ENCODE peak calls at places on chromosomes 3 and 15, in four cellular contexts. J is GM20000, I is fibroblast of the aortic adventitia, Y is tibial nerve. Q is an unnamed sample.

GRCh38 chr15:74235962-74236361 is at the start of gene CCDC33:
- DNase-seq in Y (no peak), J (peak), I (no peak), Q (no peak)

GRCh38 chr3:195580733-195581443 is 2.9 kb downstream of the APOD start:
- DNase-seq in Y (no peak), J (no peak), I (peak), Q (peak)

GRCh38 chr3:125141596-125142417 is 70.7 kb downstream of the SLC12A8 start:
- DNase-seq in I (no peak), Y (no peak), J (peak), Q (peak)

GRCh38 chr3:55780913-55781312 is 293.8 kb upstream of the WNT5A start:
- DNase-seq in I (no peak), J (no peak), Y (no peak), Q (no peak)

GRCh38 chr3:143973352-143974021 is 1.9 kb downstream of the DIPK2A start:
- DNase-seq in J (peak), Y (peak), I (peak), Q (peak)

GRCh38 chr15:29616512-29616911 is 205.8 kb downstream of the TJP1 start:
- DNase-seq in Y (no peak), I (no peak), J (no peak), Q (no peak)

GRCh38 chr15:90106522-90107117 is 4.4 kb upstream of the IDH2 start:
- DNase-seq in I (peak), Y (no peak), J (no peak), Q (peak)

GRCh38 chr3:194682651-194683310 is 2.9 kb upstream of the FAM43A start:
- DNase-seq in Y (peak), I (peak), J (peak), Q (peak)

GRCh38 chr3:182465301-182466185 is 327.8 kb upstream of the ATP11B start:
- DNase-seq in Y (no peak), I (no peak), J (no peak), Q (no peak)

GRCh38 chr3:53822331-53822741 is 23.9 kb downstream of the CHDH start:
- DNase-seq in Y (no peak), I (no peak), J (no peak), Q (no peak)

GRCh38 chr3:194604837-194605236 is 28.4 kb downstream of the TMEM44 start:
- DNase-seq in I (no peak), Y (no peak), J (no peak), Q (no peak)

GRCh38 chr3:192726386-192726785 is 955 bp downstream of the FGF12 start:
- DNase-seq in I (no peak), Y (no peak), J (no peak), Q (no peak)

GRCh38 chr3:31922962-31923361 is 58.1 kb downstream of the OSBPL10 start:
- DNase-seq in J (no peak), Y (no peak), I (no peak), Q (no peak)

GRCh38 chr3:123590685-123591450 is 6.0 kb upstream of the HACD2 start:
- DNase-seq in J (no peak), Y (no peak), I (no peak), Q (no peak)

DNA sequence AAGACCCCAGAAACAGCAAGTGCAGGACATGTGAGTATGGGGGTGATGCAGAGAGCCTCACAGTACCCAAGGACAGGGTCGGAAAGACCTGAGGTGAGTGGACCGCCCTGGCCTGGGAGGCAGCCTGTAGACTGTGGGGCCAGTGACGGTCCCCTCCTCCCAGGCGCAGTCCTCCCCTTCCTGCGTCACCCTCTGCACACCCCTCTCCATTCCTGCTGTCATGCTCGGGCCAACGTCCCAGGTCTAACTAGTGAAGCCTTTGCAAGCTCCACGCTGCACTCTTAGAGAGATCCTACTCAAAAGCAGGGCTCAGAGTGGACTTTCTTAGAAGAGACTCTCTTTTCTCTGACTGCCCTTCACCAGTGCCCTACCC is 41.6 kb downstream of the TM2D3 start:
- DNase-seq in I (no peak), J (no peak), Y (no peak), Q (no peak)
- TF ChIP-seq CTCF in I (no peak), J (no peak), Y (no peak), Q (no peak)

GRCh38 chr3:88180398-88180999 is 30.7 kb downstream of the C3orf38 start:
- DNase-seq in Y (peak), J (peak), I (peak), Q (peak)
- TF ChIP-seq CTCF in Y (no peak), J (peak), I (peak), Q (peak)

GRCh38 chr3:58779934-58780333 is 113.4 kb upstream of the FAM3D start:
- DNase-seq in J (no peak), I (no peak), Y (no peak), Q (peak)

GRCh38 chr3:58776231-58776630 is 109.7 kb upstream of the FAM3D start:
- DNase-seq in J (no peak), Y (no peak), I (no peak), Q (no peak)
- TF ChIP-seq CTCF in J (no peak), Y (no peak), I (no peak), Q (no peak)

DNA sequence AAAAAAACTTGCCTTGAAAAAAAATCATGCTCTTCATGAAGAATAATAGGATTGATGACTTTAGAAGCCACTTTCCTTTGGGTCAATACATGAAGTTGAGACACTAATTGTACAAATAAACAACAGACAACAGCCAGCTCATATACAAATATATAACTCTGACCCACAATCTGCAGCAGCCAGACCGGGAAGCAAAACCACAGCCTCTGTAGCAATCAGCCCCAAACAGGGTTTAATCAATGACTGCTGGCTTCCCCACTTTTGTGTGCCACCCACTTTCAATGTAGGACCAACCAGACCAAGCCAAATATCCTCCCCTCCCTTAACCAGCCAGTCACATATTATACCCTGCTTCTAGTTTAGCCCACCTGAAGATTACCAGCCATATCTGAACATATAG is 39.0 kb downstream of the IFT57 start:
- DNase-seq in I (no peak), J (no peak), Y (no peak), Q (no peak)
- TF ChIP-seq CTCF in I (no peak), J (no peak), Y (no peak), Q (no peak)

GRCh38 chr15:62709261-62709660 is 333.3 kb upstream of the TPM1 start:
- DNase-seq in J (no peak), Y (no peak), I (no peak), Q (no peak)

GRCh38 chr15:62711691-62712454 is 330.7 kb upstream of the TPM1 start:
- DNase-seq in Y (no peak), I (peak), J (no peak), Q (peak)

GRCh38 chr15:62708470-62708869 is 334.1 kb upstream of the TPM1 start:
- DNase-seq in Y (no peak), I (no peak), J (no peak), Q (no peak)

DNA sequence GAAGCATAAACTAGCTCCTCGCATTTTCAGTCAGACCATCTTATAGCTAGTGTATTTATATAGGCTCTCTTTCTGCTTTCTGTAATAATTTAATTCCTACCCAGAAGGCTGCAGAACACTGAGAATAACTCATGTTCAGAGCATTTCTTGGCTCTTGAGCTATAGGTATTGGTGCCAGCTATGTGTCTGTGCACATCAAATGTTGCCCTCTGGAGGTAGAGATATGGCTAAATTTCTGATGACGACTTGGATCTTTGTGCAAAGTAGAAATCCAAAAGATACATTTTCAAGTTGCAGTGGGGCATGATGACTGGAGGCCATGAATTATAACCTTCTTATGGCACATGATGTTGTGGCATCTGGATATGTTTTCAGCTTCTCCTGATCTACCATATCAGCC is 336.2 kb upstream of the TPM1 start:
- DNase-seq in J (no peak), I (peak), Y (no peak), Q (peak)
- TF ChIP-seq CTCF in J (no peak), I (no peak), Y (no peak), Q (peak)

DNA sequence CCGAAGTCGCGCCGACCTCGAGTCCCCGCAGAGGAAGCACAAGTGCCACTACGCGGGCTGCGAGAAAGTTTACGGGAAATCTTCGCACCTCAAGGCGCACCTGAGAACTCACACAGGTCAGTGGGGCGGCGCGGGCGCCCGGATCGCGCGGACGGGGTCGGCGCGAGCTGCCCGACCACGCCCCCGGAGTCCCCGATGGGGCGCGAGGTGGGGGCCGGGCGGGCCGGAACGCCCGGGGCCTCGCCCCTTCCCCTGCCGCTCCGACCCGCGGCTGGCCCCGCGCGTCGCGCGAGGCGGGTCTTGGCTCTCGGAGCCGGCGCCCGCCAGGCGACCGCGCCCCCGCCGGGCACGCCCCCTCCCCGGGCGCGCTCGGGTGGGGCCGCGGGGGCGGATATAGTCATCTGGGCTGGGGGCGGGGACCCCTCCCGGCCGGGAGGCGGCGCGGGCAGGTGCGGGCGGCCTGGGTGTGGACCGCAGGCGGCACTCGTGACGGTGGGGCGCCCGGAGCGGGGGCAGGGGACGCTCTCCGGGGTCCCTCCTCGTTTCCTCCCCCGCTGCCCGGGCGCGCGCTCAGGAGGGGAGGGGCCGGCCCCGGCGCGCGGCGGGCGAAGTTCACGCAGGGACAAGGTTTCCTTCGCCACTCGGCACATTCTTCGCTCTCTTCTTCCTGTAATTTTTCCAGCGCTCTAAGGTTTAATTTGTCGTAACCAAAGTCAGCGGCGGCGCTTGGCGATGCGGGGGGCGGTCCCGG is 1.2 kb downstream of the KLF13 start:
- DNase-seq in Y (no peak), I (peak), J (peak), Q (peak)
- TF ChIP-seq CTCF in Y (peak), I (no peak), J (no peak), Q (no peak)